ENCODE peak calls at places on chromosomes 1 and 21, in seven cellular contexts. One of them, this sample, is unnamed.

GRCh38 chr1:201602413-201603265 is 63.7 kb downstream of the NAV1 start:
- DNase-seq in NCI-H69: peak
- DNase-seq in GM04504: peak
- DNase-seq in stromal cell of bone marrow: peak
- DNase-seq in HFF-Myc: peak
- DNase-seq in anterior cingulate cortex: peak
- DNase-seq in fibroblast of pulmonary artery: peak
- DNase-seq in this sample: no peak

GRCh38 chr1:20194224-20194623 is 7.9 kb upstream of the PLA2G2C start:
- DNase-seq in fibroblast of pulmonary artery: no peak
- DNase-seq in stromal cell of bone marrow: no peak
- DNase-seq in GM04504: no peak
- DNase-seq in NCI-H69: peak
- DNase-seq in anterior cingulate cortex: no peak
- DNase-seq in HFF-Myc: no peak
- DNase-seq in this sample: no peak

GRCh38 chr1:192967901-192968300 is 91.3 kb downstream of the UCHL5 start:
- DNase-seq in GM04504: no peak
- DNase-seq in HFF-Myc: no peak
- DNase-seq in anterior cingulate cortex: no peak
- DNase-seq in fibroblast of pulmonary artery: no peak
- DNase-seq in NCI-H69: no peak
- DNase-seq in stromal cell of bone marrow: no peak
- DNase-seq in this sample: no peak

GRCh38 chr1:112267206-112267605 is 128.8 kb upstream of the CTTNBP2NL start:
- DNase-seq in NCI-H69: no peak
- DNase-seq in fibroblast of pulmonary artery: no peak
- DNase-seq in GM04504: no peak
- DNase-seq in HFF-Myc: no peak
- DNase-seq in stromal cell of bone marrow: no peak
- DNase-seq in anterior cingulate cortex: no peak
- DNase-seq in this sample: no peak

GRCh38 chr1:58592521-58593134 is 15.6 kb upstream of the TACSTD2 start:
- DNase-seq in NCI-H69: no peak
- DNase-seq in HFF-Myc: peak
- DNase-seq in fibroblast of pulmonary artery: peak
- DNase-seq in anterior cingulate cortex: no peak
- DNase-seq in GM04504: peak
- DNase-seq in stromal cell of bone marrow: peak
- DNase-seq in this sample: no peak

GRCh38 chr1:77605246-77606026 is 77.0 kb downstream of the ZZZ3 start:
- DNase-seq in anterior cingulate cortex: peak
- DNase-seq in stromal cell of bone marrow: peak
- DNase-seq in NCI-H69: peak
- DNase-seq in GM04504: peak
- DNase-seq in HFF-Myc: peak
- DNase-seq in fibroblast of pulmonary artery: peak
- DNase-seq in this sample: no peak

GRCh38 chr1:75233302-75233929 is 99.2 kb downstream of the LHX8 start:
- DNase-seq in GM04504: no peak
- DNase-seq in HFF-Myc: peak
- DNase-seq in stromal cell of bone marrow: peak
- DNase-seq in NCI-H69: peak
- DNase-seq in anterior cingulate cortex: no peak
- DNase-seq in fibroblast of pulmonary artery: peak
- DNase-seq in this sample: no peak

GRCh38 chr1:235504122-235504493 is at the start of gene B3GALNT2:
- DNase-seq in NCI-H69: no peak
- DNase-seq in HFF-Myc: no peak
- DNase-seq in fibroblast of pulmonary artery: no peak
- DNase-seq in anterior cingulate cortex: no peak
- DNase-seq in stromal cell of bone marrow: no peak
- DNase-seq in GM04504: no peak
- DNase-seq in this sample: no peak

GRCh38 chr1:152623203-152623844 is 421 bp upstream of the LCE3A start:
- DNase-seq in NCI-H69: peak
- DNase-seq in GM04504: no peak
- DNase-seq in fibroblast of pulmonary artery: no peak
- DNase-seq in anterior cingulate cortex: no peak
- DNase-seq in HFF-Myc: no peak
- DNase-seq in stromal cell of bone marrow: no peak
- DNase-seq in this sample: no peak

GRCh38 chr1:237834048-237834447 is 56.7 kb downstream of the ZP4 start:
- DNase-seq in stromal cell of bone marrow: no peak
- DNase-seq in fibroblast of pulmonary artery: no peak
- DNase-seq in HFF-Myc: no peak
- DNase-seq in anterior cingulate cortex: no peak
- DNase-seq in GM04504: no peak
- DNase-seq in NCI-H69: no peak
- DNase-seq in this sample: no peak

GRCh38 chr1:52629021-52629643 is 3.8 kb upstream of the SHISAL2A start:
- DNase-seq in fibroblast of pulmonary artery: no peak
- DNase-seq in anterior cingulate cortex: peak
- DNase-seq in NCI-H69: no peak
- DNase-seq in HFF-Myc: no peak
- DNase-seq in GM04504: no peak
- DNase-seq in stromal cell of bone marrow: no peak
- DNase-seq in this sample: no peak

GRCh38 chr1:220874201-220874655 is 5.0 kb upstream of the HLX start:
- DNase-seq in fibroblast of pulmonary artery: peak
- DNase-seq in GM04504: no peak
- DNase-seq in NCI-H69: peak
- DNase-seq in HFF-Myc: peak
- DNase-seq in stromal cell of bone marrow: no peak
- DNase-seq in anterior cingulate cortex: peak
- DNase-seq in this sample: no peak

GRCh38 chr21:45128613-45129226 is 54.3 kb downstream of the ADARB1 start:
- DNase-seq in anterior cingulate cortex: peak
- DNase-seq in fibroblast of pulmonary artery: peak
- DNase-seq in stromal cell of bone marrow: peak
- DNase-seq in GM04504: peak
- DNase-seq in HFF-Myc: no peak
- DNase-seq in NCI-H69: peak
- DNase-seq in this sample: peak

GRCh38 chr1:46496505-46496904 is 6.9 kb downstream of the DMBX1 start:
- DNase-seq in anterior cingulate cortex: no peak
- DNase-seq in NCI-H69: no peak
- DNase-seq in stromal cell of bone marrow: no peak
- DNase-seq in HFF-Myc: no peak
- DNase-seq in fibroblast of pulmonary artery: no peak
- DNase-seq in GM04504: no peak
- DNase-seq in this sample: no peak

GRCh38 chr1:17661546-17662157 is 93.5 kb upstream of the ACTL8 start:
- DNase-seq in GM04504: peak
- DNase-seq in fibroblast of pulmonary artery: peak
- DNase-seq in stromal cell of bone marrow: no peak
- DNase-seq in anterior cingulate cortex: peak
- DNase-seq in NCI-H69: peak
- DNase-seq in HFF-Myc: no peak
- DNase-seq in this sample: no peak

GRCh38 chr1:15684468-15685283 is 556 bp downstream of the PLEKHM2 start:
- DNase-seq in NCI-H69: peak
- DNase-seq in GM04504: no peak
- DNase-seq in HFF-Myc: no peak
- DNase-seq in fibroblast of pulmonary artery: peak
- DNase-seq in anterior cingulate cortex: no peak
- DNase-seq in stromal cell of bone marrow: no peak
- DNase-seq in this sample: no peak

GRCh38 chr1:221563476-221563921 is 178.4 kb downstream of the DUSP10 start:
- DNase-seq in NCI-H69: no peak
- DNase-seq in anterior cingulate cortex: no peak
- DNase-seq in stromal cell of bone marrow: no peak
- DNase-seq in GM04504: no peak
- DNase-seq in HFF-Myc: no peak
- DNase-seq in fibroblast of pulmonary artery: no peak
- DNase-seq in this sample: no peak

GRCh38 chr1:24392982-24393645 is 20.5 kb downstream of the STPG1 start:
- DNase-seq in anterior cingulate cortex: no peak
- DNase-seq in HFF-Myc: no peak
- DNase-seq in GM04504: no peak
- DNase-seq in stromal cell of bone marrow: no peak
- DNase-seq in fibroblast of pulmonary artery: no peak
- DNase-seq in NCI-H69: peak
- DNase-seq in this sample: no peak

GRCh38 chr21:36606292-36606982 is 92.5 kb upstream of the SIM2 start:
- DNase-seq in GM04504: no peak
- DNase-seq in anterior cingulate cortex: peak
- DNase-seq in fibroblast of pulmonary artery: no peak
- DNase-seq in stromal cell of bone marrow: no peak
- DNase-seq in NCI-H69: no peak
- DNase-seq in HFF-Myc: no peak
- DNase-seq in this sample: no peak

GRCh38 chr1:193366764-193367507 is 180.5 kb upstream of the B3GALT2 start:
- DNase-seq in GM04504: no peak
- DNase-seq in HFF-Myc: no peak
- DNase-seq in stromal cell of bone marrow: no peak
- DNase-seq in fibroblast of pulmonary artery: no peak
- DNase-seq in NCI-H69: no peak
- DNase-seq in anterior cingulate cortex: no peak
- DNase-seq in this sample: no peak

GRCh38 chr1:181386340-181386739 is 97.0 kb upstream of the CACNA1E start:
- DNase-seq in GM04504: no peak
- DNase-seq in NCI-H69: no peak
- DNase-seq in anterior cingulate cortex: no peak
- DNase-seq in fibroblast of pulmonary artery: no peak
- DNase-seq in stromal cell of bone marrow: no peak
- DNase-seq in HFF-Myc: no peak
- DNase-seq in this sample: no peak

GRCh38 chr1:28905921-28906666 is 8.3 kb upstream of the EPB41 start:
- DNase-seq in stromal cell of bone marrow: no peak
- DNase-seq in NCI-H69: no peak
- DNase-seq in fibroblast of pulmonary artery: no peak
- DNase-seq in HFF-Myc: no peak
- DNase-seq in anterior cingulate cortex: no peak
- DNase-seq in GM04504: no peak
- DNase-seq in this sample: no peak

GRCh38 chr1:205255941-205256780 is 28.4 kb downstream of the TMCC2 start:
- DNase-seq in fibroblast of pulmonary artery: peak
- DNase-seq in stromal cell of bone marrow: peak
- DNase-seq in NCI-H69: peak
- DNase-seq in HFF-Myc: peak
- DNase-seq in anterior cingulate cortex: peak
- DNase-seq in GM04504: peak
- DNase-seq in this sample: peak

GRCh38 chr1:224211262-224211962 is 28.4 kb downstream of the DEGS1 start:
- DNase-seq in anterior cingulate cortex: no peak
- DNase-seq in GM04504: peak
- DNase-seq in NCI-H69: peak
- DNase-seq in fibroblast of pulmonary artery: peak
- DNase-seq in stromal cell of bone marrow: peak
- DNase-seq in HFF-Myc: peak
- DNase-seq in this sample: no peak

GRCh38 chr21:14677639-14678179 is 131.6 kb upstream of the SAMSN1 start:
- DNase-seq in anterior cingulate cortex: no peak
- DNase-seq in stromal cell of bone marrow: no peak
- DNase-seq in HFF-Myc: no peak
- DNase-seq in fibroblast of pulmonary artery: no peak
- DNase-seq in GM04504: no peak
- DNase-seq in NCI-H69: no peak
- DNase-seq in this sample: no peak

GRCh38 chr1:200034821-200035396 is 7.4 kb downstream of the NR5A2 start:
- DNase-seq in GM04504: no peak
- DNase-seq in anterior cingulate cortex: no peak
- DNase-seq in fibroblast of pulmonary artery: no peak
- DNase-seq in NCI-H69: no peak
- DNase-seq in stromal cell of bone marrow: no peak
- DNase-seq in HFF-Myc: no peak
- DNase-seq in this sample: no peak

GRCh38 chr1:197393105-197393504 is 125.1 kb downstream of the CRB1 start:
- DNase-seq in HFF-Myc: no peak
- DNase-seq in NCI-H69: no peak
- DNase-seq in GM04504: no peak
- DNase-seq in stromal cell of bone marrow: no peak
- DNase-seq in fibroblast of pulmonary artery: peak
- DNase-seq in anterior cingulate cortex: no peak
- DNase-seq in this sample: no peak

GRCh38 chr1:28927442-28928305 is 13.3 kb downstream of the EPB41 start:
- DNase-seq in fibroblast of pulmonary artery: peak
- DNase-seq in stromal cell of bone marrow: peak
- DNase-seq in GM04504: no peak
- DNase-seq in HFF-Myc: no peak
- DNase-seq in NCI-H69: peak
- DNase-seq in anterior cingulate cortex: no peak
- DNase-seq in this sample: no peak

GRCh38 chr1:23799255-23799569 is 1.3 kb downstream of the GALE start:
- DNase-seq in HFF-Myc: no peak
- DNase-seq in fibroblast of pulmonary artery: no peak
- DNase-seq in GM04504: no peak
- DNase-seq in anterior cingulate cortex: no peak
- DNase-seq in NCI-H69: no peak
- DNase-seq in stromal cell of bone marrow: no peak
- DNase-seq in this sample: no peak

GRCh38 chr1:32695098-32695904 is 7.3 kb downstream of the SYNC start:
- DNase-seq in GM04504: peak
- DNase-seq in anterior cingulate cortex: peak
- DNase-seq in NCI-H69: no peak
- DNase-seq in HFF-Myc: no peak
- DNase-seq in fibroblast of pulmonary artery: peak
- DNase-seq in stromal cell of bone marrow: peak
- DNase-seq in this sample: no peak

GRCh38 chr21:32174819-32175218 is 104.0 kb downstream of the MIS18A start:
- DNase-seq in GM04504: no peak
- DNase-seq in HFF-Myc: no peak
- DNase-seq in anterior cingulate cortex: no peak
- DNase-seq in fibroblast of pulmonary artery: no peak
- DNase-seq in NCI-H69: no peak
- DNase-seq in stromal cell of bone marrow: no peak
- DNase-seq in this sample: no peak

GRCh38 chr1:239386453-239387303 is at the start of gene CHRM3:
- DNase-seq in GM04504: no peak
- DNase-seq in NCI-H69: peak
- DNase-seq in anterior cingulate cortex: peak
- DNase-seq in fibroblast of pulmonary artery: no peak
- DNase-seq in stromal cell of bone marrow: peak
- DNase-seq in HFF-Myc: no peak
- DNase-seq in this sample: no peak